ENCODE peak calls at places on chromosomes 13 and 19, in nine cellular contexts. F, L, P, R, O, B, E, W and G are unnamed samples. For H3K4me1, the result is how much of the 10 kb centered on the place peaks cover.

GRCh38 chr19:18878858-18879578 is 16.9 kb downstream of the CERS1 start:
- DNase-seq in B (no peak), P (no peak), O (no peak), L (no peak), W (no peak), R (no peak), E (no peak), F (no peak), G (no peak)

GRCh38 chr19:54481326-54481930 is 8.3 kb upstream of the CDC42EP5 start:
- DNase-seq in W (no peak), E (peak), R (peak), F (peak), B (no peak), L (no peak), P (no peak), O (peak), G (no peak)

GRCh38 chr13:93915269-93915809 is 564.1 kb downstream of the DCT start:
- DNase-seq in W (no peak), F (no peak), R (peak), B (no peak), L (no peak), E (no peak), O (no peak), P (no peak), G (peak)

GRCh38 chr13:44004881-44005280 is 125.2 kb downstream of the LACC1 start:
- DNase-seq in L (no peak), E (no peak), R (peak), P (no peak), W (no peak), F (no peak), O (no peak), B (no peak), G (peak)

GRCh38 chr13:91311491-91311890 is 36.0 kb upstream of the MIR17HG start:
- DNase-seq in P (no peak), B (no peak), F (no peak), E (peak), O (no peak), R (no peak), L (no peak), W (no peak), G (no peak)

GRCh38 chr13:100987993-100988392 is 313.4 kb upstream of the TMTC4 start:
- DNase-seq in O (no peak), B (no peak), F (no peak), P (no peak), R (no peak), L (no peak), W (no peak), E (no peak), G (peak)

GRCh38 chr19:12880551-12881171 is 588 bp downstream of the DNASE2 start:
- DNase-seq in B (no peak), E (peak), W (no peak), L (peak), F (peak), O (peak), R (peak), P (peak), G (no peak)

GRCh38 chr13:70424928-70425327 is 316.7 kb upstream of the KLHL1 start:
- DNase-seq in F (no peak), E (no peak), P (no peak), B (no peak), R (no peak), O (no peak), L (no peak), W (no peak), G (no peak)

DNA sequence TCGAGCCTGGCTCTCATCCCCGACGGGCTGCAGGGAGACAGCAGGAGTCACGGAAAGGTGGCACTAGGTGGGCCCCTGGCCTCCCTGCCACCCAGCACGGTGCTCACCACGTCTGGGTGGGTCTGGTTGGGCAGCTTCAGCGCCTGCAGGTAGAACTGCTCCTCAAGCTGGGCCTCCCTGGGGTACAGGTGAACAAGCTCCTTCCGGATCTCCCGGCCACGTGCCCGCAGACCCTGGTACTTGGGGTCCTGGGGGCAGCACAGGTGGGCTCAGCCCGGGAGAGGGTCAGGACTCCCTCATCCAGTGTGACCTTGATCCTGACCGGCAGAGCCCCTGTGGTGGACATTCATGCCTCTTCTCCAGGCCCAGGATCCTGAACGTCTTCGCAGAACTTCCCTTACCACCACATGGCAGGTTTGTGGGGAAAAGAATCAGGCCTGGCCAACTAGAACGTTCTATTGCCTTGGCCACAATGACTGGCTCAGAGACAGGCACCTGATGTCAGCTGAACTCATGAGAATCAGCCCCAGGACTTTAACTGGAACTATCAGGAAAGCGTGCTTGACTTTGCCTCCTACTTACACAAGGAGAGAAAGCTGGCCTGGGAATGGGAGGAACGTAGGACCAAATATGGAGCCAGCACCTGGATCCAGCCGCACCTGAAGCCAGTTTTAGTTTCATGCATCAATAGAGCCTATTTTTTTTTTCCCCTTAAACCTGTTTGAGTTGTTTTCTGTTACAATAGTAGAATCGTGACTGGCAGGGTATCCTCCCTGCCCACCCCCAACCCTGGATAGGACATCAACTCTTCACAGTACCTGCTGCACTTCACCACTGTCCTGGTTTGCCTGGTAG is 8.9 kb downstream of the SARS2 start:
- DNase-seq in L (no peak), W (no peak), R (no peak), O (no peak), E (no peak), F (no peak), P (no peak), B (no peak), G (no peak)
- H3K27ac ChIP-seq in L (no peak), W (no peak), R (no peak), O (no peak), E (no peak), F (no peak), P (no peak), B (no peak), G (no peak)

GRCh38 chr19:45784096-45784495 is 1.8 kb upstream of the DMPK start:
- DNase-seq in B (no peak), R (no peak), P (no peak), W (no peak), L (no peak), F (no peak), E (no peak), O (no peak), G (no peak)

GRCh38 chr19:45785781-45786532 is 3.7 kb upstream of the DMPK start:
- DNase-seq in W (no peak), P (no peak), B (no peak), F (no peak), R (no peak), E (no peak), O (no peak), L (no peak), G (no peak)

GRCh38 chr19:45789035-45789786 is 3.4 kb downstream of the DMWD start:
- DNase-seq in R (no peak), B (no peak), L (no peak), W (no peak), E (no peak), P (no peak), F (no peak), O (no peak), G (no peak)

GRCh38 chr19:45785097-45785496 is 2.8 kb upstream of the DMPK start:
- DNase-seq in R (no peak), W (no peak), O (no peak), P (no peak), L (no peak), E (no peak), F (no peak), B (no peak), G (no peak)

DNA sequence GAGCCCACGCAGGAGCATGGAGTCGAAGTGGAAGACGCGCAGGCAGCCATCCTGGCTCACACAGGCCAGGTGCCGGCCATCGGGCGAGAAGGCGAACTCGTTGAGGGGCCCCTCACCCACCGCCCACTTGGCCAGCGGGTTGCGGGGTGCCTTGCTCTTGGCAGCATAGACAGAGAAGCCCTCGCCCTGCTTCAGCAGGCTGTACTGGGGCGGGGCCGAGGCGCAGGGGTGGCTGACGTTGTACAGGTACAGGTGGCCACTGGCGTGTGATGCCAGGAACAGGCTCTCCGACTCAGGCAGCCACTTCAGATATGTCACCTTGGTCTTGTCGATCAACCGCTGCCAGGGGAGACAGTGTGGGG is 4.2 kb upstream of the DMPK start:
- DNase-seq in O (no peak), E (no peak), R (no peak), W (no peak), P (no peak), F (no peak), L (no peak), B (no peak), G (no peak)
- H3K4me1 ChIP-seq in O (under half), E (under half), R (under half), W (under half), P (under half), F (under half), L (under half), B (under half), G (under half)

DNA sequence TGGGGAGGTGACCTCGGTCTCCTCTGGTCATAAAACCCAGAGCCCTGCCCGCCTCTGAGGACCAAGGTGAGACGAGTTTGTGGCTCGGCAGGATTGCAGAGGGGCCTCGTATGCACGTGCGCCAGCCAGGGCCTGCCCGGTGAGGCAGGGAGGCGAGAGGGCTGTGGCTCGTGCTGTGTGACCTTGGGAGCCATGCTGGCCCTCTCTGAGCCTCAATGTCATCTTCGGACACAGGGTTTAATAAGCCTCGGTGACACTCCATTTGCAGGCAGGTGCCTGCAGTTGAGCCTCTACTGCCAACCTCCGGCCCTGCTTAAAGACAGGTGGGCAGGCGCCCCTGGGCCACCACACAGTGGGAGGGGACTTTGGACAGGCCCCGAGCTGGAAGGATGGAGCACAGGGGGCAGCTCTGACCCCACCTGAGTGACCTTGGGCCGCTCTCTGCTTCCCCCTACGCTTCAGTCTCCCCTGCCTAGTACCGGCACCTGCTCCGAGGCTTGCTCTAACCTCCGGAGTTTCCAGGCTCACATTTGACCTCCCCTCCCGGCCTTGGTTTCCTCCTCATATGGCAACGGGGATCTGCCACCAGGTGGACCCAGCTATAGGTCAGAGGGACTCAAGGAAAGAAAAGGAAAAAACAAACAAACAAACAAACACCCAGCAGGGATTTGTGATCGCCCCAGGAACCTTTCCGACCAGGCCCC is 3.2 kb downstream of the ZBTB7A start:
- DNase-seq in W (no peak), R (no peak), L (no peak), F (peak), E (peak), P (no peak), O (no peak), B (no peak), G (no peak)
- TF ChIP-seq CTCF in W (no peak), R (peak), L (no peak), F (no peak), E (no peak), P (peak), O (no peak), B (peak), G (peak)

DNA sequence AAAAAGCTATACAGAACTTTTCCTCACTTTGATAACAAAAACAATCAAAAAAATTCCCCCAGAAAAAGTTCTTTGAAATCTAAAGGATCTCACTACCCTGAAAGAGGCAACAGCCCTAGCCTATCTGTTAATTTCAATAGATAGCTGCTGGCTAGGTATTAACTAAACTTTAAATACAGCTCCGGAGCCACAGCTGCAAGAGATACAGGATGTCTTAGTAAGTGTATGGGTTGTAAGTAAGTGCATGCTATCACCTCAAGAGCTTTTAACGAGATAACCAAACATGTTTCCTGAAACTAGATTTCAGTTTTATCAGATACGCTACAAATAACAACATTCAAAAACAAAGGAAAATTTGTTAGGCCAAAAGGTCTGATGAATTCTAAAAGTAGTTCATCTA is 148.4 kb downstream of the KLF12 start:
- DNase-seq in W (no peak), O (no peak), F (no peak), E (no peak), P (no peak), L (no peak), B (no peak), R (no peak), G (no peak)
- H3K27ac ChIP-seq in W (no peak), O (no peak), F (no peak), E (no peak), P (no peak), L (no peak), B (no peak), R (no peak), G (no peak)

GRCh38 chr19:10299545-10300458 is 9.8 kb downstream of the ZGLP1 start:
- DNase-seq in R (no peak), O (no peak), F (no peak), E (no peak), W (no peak), L (no peak), B (no peak), P (no peak), G (no peak)
- H3K4me1 ChIP-seq in R (under half), O (under half), F (under half), E (under half), W (under half), L (under half), B (under half), P (under half), G (under half)